ENCODE peak calls at places on chromosomes 4 and X, in four cellular contexts. One of them, this sample, is unnamed.

GRCh38 chr4:38365748-38366310 is 298.2 kb upstream of the KLF3 start:
- DNase-seq in left ventricle myocardium superior: no peak
- DNase-seq in pancreas: no peak
- DNase-seq in GM23338: no peak
- DNase-seq in this sample: no peak

GRCh38 chr4:23920716-23921446 is 31.0 kb upstream of the PPARGC1A start:
- DNase-seq in left ventricle myocardium superior: no peak
- DNase-seq in pancreas: no peak
- DNase-seq in GM23338: no peak
- DNase-seq in this sample: no peak

GRCh38 chr4:152727784-152728183 is 48.0 kb upstream of the TMEM154 start:
- DNase-seq in left ventricle myocardium superior: no peak
- DNase-seq in pancreas: no peak
- DNase-seq in GM23338: no peak
- DNase-seq in this sample: no peak

GRCh38 chr4:93730760-93731159 is 97.8 kb upstream of the ATOH1 start:
- DNase-seq in left ventricle myocardium superior: no peak
- DNase-seq in pancreas: no peak
- DNase-seq in GM23338: peak; percentile 21
- DNase-seq in this sample: no peak

GRCh38 chr4:60724623-60725022 is 475.5 kb upstream of the ADGRL3 start:
- DNase-seq in left ventricle myocardium superior: no peak
- DNase-seq in pancreas: no peak
- DNase-seq in GM23338: peak; percentile 8
- DNase-seq in this sample: no peak

GRCh38 chrX:124887572-124887971 is 432.1 kb upstream of the TEX13C start:
- DNase-seq in left ventricle myocardium superior: no peak
- DNase-seq in pancreas: no peak
- DNase-seq in GM23338: no peak
- DNase-seq in this sample: no peak

GRCh38 chr4:153222790-153223417 is 18.7 kb downstream of the TRIM2 start:
- DNase-seq in left ventricle myocardium superior: peak; percentile 76
- DNase-seq in pancreas: peak; percentile 29
- DNase-seq in GM23338: peak; percentile 70
- DNase-seq in this sample: peak; percentile 86

GRCh38 chrX:136781180-136781797 is 557 bp upstream of the ARHGEF6 start:
- DNase-seq in left ventricle myocardium superior: no peak
- DNase-seq in pancreas: no peak
- DNase-seq in GM23338: no peak
- DNase-seq in this sample: no peak

GRCh38 chr4:14165253-14165942 is 537.9 kb upstream of the BOD1L1 start:
- DNase-seq in left ventricle myocardium superior: no peak
- DNase-seq in pancreas: no peak
- DNase-seq in GM23338: no peak
- DNase-seq in this sample: no peak

GRCh38 chr4:100290585-100290984 is 100.3 kb upstream of the DDIT4L start:
- DNase-seq in left ventricle myocardium superior: no peak
- DNase-seq in pancreas: no peak
- DNase-seq in GM23338: no peak
- DNase-seq in this sample: no peak

GRCh38 chr4:186486172-186486571 is 69.2 kb downstream of the MTNR1A start:
- DNase-seq in left ventricle myocardium superior: no peak
- DNase-seq in pancreas: no peak
- DNase-seq in GM23338: no peak
- DNase-seq in this sample: peak; percentile 39

GRCh38 chr4:89351201-89351600 is 43.6 kb upstream of the GPRIN3 start:
- DNase-seq in left ventricle myocardium superior: no peak
- DNase-seq in pancreas: no peak
- DNase-seq in GM23338: no peak
- DNase-seq in this sample: no peak

GRCh38 chr4:93994175-93994994 is 165.8 kb downstream of the ATOH1 start:
- DNase-seq in left ventricle myocardium superior: no peak
- DNase-seq in pancreas: no peak
- DNase-seq in GM23338: peak; percentile 9
- DNase-seq in this sample: no peak

GRCh38 chrX:19554786-19555185 is 39.5 kb upstream of the MAP3K15 start:
- DNase-seq in left ventricle myocardium superior: no peak
- DNase-seq in pancreas: no peak
- DNase-seq in GM23338: no peak
- DNase-seq in this sample: no peak

GRCh38 chrX:9534686-9535085 is 69.8 kb downstream of the TBL1X start:
- DNase-seq in left ventricle myocardium superior: no peak
- DNase-seq in pancreas: no peak
- DNase-seq in GM23338: no peak
- DNase-seq in this sample: no peak

GRCh38 chr4:74181225-74181624 is 23.3 kb downstream of the MTHFD2L start:
- DNase-seq in left ventricle myocardium superior: no peak
- DNase-seq in pancreas: no peak
- DNase-seq in GM23338: no peak
- DNase-seq in this sample: no peak

GRCh38 chrX:65813245-65813644 is 145.8 kb downstream of the MSN start:
- DNase-seq in left ventricle myocardium superior: no peak
- DNase-seq in pancreas: no peak
- DNase-seq in GM23338: no peak
- DNase-seq in this sample: no peak

GRCh38 chrX:20712811-20713210 is 446.1 kb upstream of the RPS6KA3 start:
- DNase-seq in left ventricle myocardium superior: no peak
- DNase-seq in pancreas: no peak
- DNase-seq in GM23338: no peak
- DNase-seq in this sample: no peak

GRCh38 chr4:173057442-173057841 is 111.2 kb upstream of the GALNT7 start:
- DNase-seq in left ventricle myocardium superior: no peak
- DNase-seq in pancreas: no peak
- DNase-seq in GM23338: no peak
- DNase-seq in this sample: no peak

GRCh38 chr4:179059396-179059795 is 1617.2 kb upstream of the AGA start:
- DNase-seq in left ventricle myocardium superior: no peak
- DNase-seq in pancreas: no peak
- DNase-seq in GM23338: no peak
- DNase-seq in this sample: no peak

GRCh38 chr4:60485279-60485678 is 714.8 kb upstream of the ADGRL3 start:
- DNase-seq in left ventricle myocardium superior: no peak
- DNase-seq in pancreas: no peak
- DNase-seq in GM23338: no peak
- DNase-seq in this sample: no peak

GRCh38 chr4:57065730-57066482 is 44.3 kb downstream of the IGFBP7 start:
- DNase-seq in left ventricle myocardium superior: no peak
- DNase-seq in pancreas: no peak
- DNase-seq in GM23338: no peak
- DNase-seq in this sample: no peak

GRCh38 chr4:176400816-176401461 is 81.2 kb downstream of the SPCS3 start:
- DNase-seq in left ventricle myocardium superior: no peak
- DNase-seq in pancreas: no peak
- DNase-seq in GM23338: no peak
- DNase-seq in this sample: no peak

GRCh38 chr4:98786866-98787265 is 128.5 kb upstream of the TSPAN5 start:
- DNase-seq in left ventricle myocardium superior: no peak
- DNase-seq in pancreas: no peak
- DNase-seq in GM23338: no peak
- DNase-seq in this sample: no peak

GRCh38 chrX:40943093-40943641 is 142.1 kb upstream of the USP9X start:
- DNase-seq in left ventricle myocardium superior: no peak
- DNase-seq in pancreas: no peak
- DNase-seq in GM23338: no peak
- DNase-seq in this sample: no peak

GRCh38 chrX:128759745-128760144 is 707.5 kb upstream of the ACTRT1 start:
- DNase-seq in left ventricle myocardium superior: no peak
- DNase-seq in pancreas: no peak
- DNase-seq in GM23338: no peak
- DNase-seq in this sample: no peak

GRCh38 chr4:47122592-47123291 is 91.4 kb downstream of the GABRB1 start:
- DNase-seq in left ventricle myocardium superior: no peak
- DNase-seq in pancreas: peak; percentile 27
- DNase-seq in GM23338: peak; percentile 86
- DNase-seq in this sample: peak; percentile 23

GRCh38 chrX:17567173-17567572 is 170.1 kb upstream of the SCML1 start:
- DNase-seq in left ventricle myocardium superior: no peak
- DNase-seq in pancreas: no peak
- DNase-seq in GM23338: no peak
- DNase-seq in this sample: no peak

GRCh38 chr4:69321153-69321729 is 41.0 kb downstream of the UGT2B28 start:
- DNase-seq in left ventricle myocardium superior: no peak
- DNase-seq in pancreas: peak; percentile 80
- DNase-seq in GM23338: no peak
- DNase-seq in this sample: peak; percentile 20

GRCh38 chr4:88027611-88028608 is 20.5 kb downstream of the PKD2 start:
- DNase-seq in left ventricle myocardium superior: no peak
- DNase-seq in pancreas: no peak
- DNase-seq in GM23338: no peak
- DNase-seq in this sample: no peak

GRCh38 chr4:24419147-24420034 is 165.0 kb downstream of the DHX15 start:
- DNase-seq in left ventricle myocardium superior: peak; percentile 86
- DNase-seq in pancreas: peak; percentile 53
- DNase-seq in GM23338: peak; percentile 93
- DNase-seq in this sample: peak; percentile 87

GRCh38 chr4:136925203-136925602 is 607.1 kb downstream of the PCDH18 start:
- DNase-seq in left ventricle myocardium superior: no peak
- DNase-seq in pancreas: no peak
- DNase-seq in GM23338: no peak
- DNase-seq in this sample: no peak

This sample was measured in right cardiac atrium.